ENCODE peak calls at places on chromosomes 2 and 18, in six cellular contexts. U is GM12865, J is astrocyte of the spinal cord, C is tibial artery, O is neural progenitor cell, E is upper lobe of right lung. Q is an unnamed sample.

GRCh38 chr18:59651071-59651470 is 46.2 kb downstream of the CCBE1 start:
- DNase-seq in E (no peak), U (no peak), J (no peak), O (no peak), C (no peak), Q (no peak)

GRCh38 chr2:7027961-7028655 is 110.9 kb downstream of the RNF144A start:
- DNase-seq in U (no peak), J (no peak), E (no peak), C (no peak), O (no peak), Q (no peak)

GRCh38 chr2:198664349-198664748 is 793.4 kb downstream of the SATB2 start:
- DNase-seq in E (no peak), C (no peak), U (no peak), J (no peak), O (no peak), Q (no peak)

GRCh38 chr2:108314586-108315296 is 26.0 kb downstream of the SULT1C2 start:
- DNase-seq in E (no peak), C (no peak), O (no peak), J (no peak), U (no peak), Q (no peak)

GRCh38 chr2:1563084-1563857 is 150.0 kb downstream of the TPO start:
- DNase-seq in O (no peak), J (no peak), C (no peak), U (no peak), E (peak), Q (no peak)

GRCh38 chr2:203626952-203627681 is 79.3 kb upstream of the CD28 start:
- DNase-seq in E (no peak), C (no peak), O (no peak), J (peak), U (no peak), Q (no peak)

GRCh38 chr2:26533661-26534060 is 55.7 kb upstream of the OTOF start:
- DNase-seq in E (peak), U (no peak), J (no peak), O (no peak), C (peak), Q (no peak)

GRCh38 chr2:199851886-199852285 is 894 bp upstream of the FTCDNL1 start:
- DNase-seq in U (no peak), E (no peak), C (no peak), J (no peak), O (no peak), Q (no peak)

GRCh38 chr18:37335337-37335736 is 230.3 kb downstream of the CELF4 start:
- DNase-seq in O (peak), U (no peak), J (peak), E (no peak), C (no peak), Q (no peak)

GRCh38 chr2:149902104-149902503 is 314.5 kb upstream of the MMADHC start:
- DNase-seq in E (no peak), C (peak), O (no peak), U (no peak), J (no peak), Q (no peak)

GRCh38 chr2:179936654-179937053 is 70.4 kb downstream of the CWC22 start:
- DNase-seq in E (no peak), J (no peak), C (no peak), O (peak), U (peak), Q (peak)

GRCh38 chr18:7683753-7684152 is 116.6 kb downstream of the PTPRM start:
- DNase-seq in E (no peak), J (no peak), O (peak), C (no peak), U (no peak), Q (no peak)

GRCh38 chr2:168635065-168635577 is 167.3 kb upstream of the NOSTRIN start:
- DNase-seq in J (peak), E (no peak), C (peak), O (peak), U (no peak), Q (peak)

GRCh38 chr2:216210711-216211131 is 101.6 kb downstream of the XRCC5 start:
- DNase-seq in O (no peak), E (no peak), C (no peak), U (no peak), J (peak), Q (no peak)

GRCh38 chr2:214504599-214505376 is 93.9 kb downstream of the VWC2L start:
- DNase-seq in U (no peak), J (no peak), O (no peak), C (no peak), E (no peak), Q (no peak)

GRCh38 chr2:238099709-238100048 is 461 bp upstream of the ESPNL start:
- DNase-seq in C (no peak), U (no peak), E (peak), J (no peak), O (no peak), Q (no peak)

GRCh38 chr18:45993441-45993840 is 26.3 kb upstream of the EPG5 start:
- DNase-seq in U (no peak), C (no peak), O (no peak), E (no peak), J (peak), Q (no peak)

GRCh38 chr2:108620656-108621055 is 86.4 kb downstream of the LIMS1 start:
- DNase-seq in J (no peak), O (no peak), U (no peak), E (no peak), C (no peak), Q (no peak)

GRCh38 chr2:151289972-151290335 is 486 bp upstream of the NMI start:
- DNase-seq in E (no peak), U (no peak), C (no peak), O (no peak), J (no peak), Q (peak)

GRCh38 chr2:186328848-186329247 is 157.2 kb upstream of the ZC3H15 start:
- DNase-seq in U (no peak), J (no peak), O (no peak), C (no peak), E (no peak), Q (no peak)

GRCh38 chr2:70710276-70710675 is 57.7 kb downstream of the ADD2 start:
- DNase-seq in O (no peak), J (no peak), C (no peak), U (no peak), E (no peak), Q (no peak)

GRCh38 chr2:138658187-138658894 is 121.8 kb downstream of the NXPH2 start:
- DNase-seq in U (no peak), O (peak), C (no peak), E (no peak), J (no peak), Q (no peak)

GRCh38 chr2:43748333-43748732 is 25.5 kb upstream of the DYNC2LI1 start:
- DNase-seq in E (no peak), U (no peak), J (no peak), C (no peak), O (no peak), Q (no peak)

GRCh38 chr2:125444106-125444505 is 1211.9 kb upstream of the GYPC start:
- DNase-seq in J (no peak), O (no peak), E (no peak), C (no peak), U (no peak), Q (no peak)

GRCh38 chr2:16852651-16853050 is 187.0 kb upstream of the CYRIA start:
- DNase-seq in U (no peak), E (no peak), J (no peak), O (no peak), C (no peak), Q (no peak)

GRCh38 chr2:40097691-40098376 is 318.8 kb upstream of the THUMPD2 start:
- DNase-seq in C (no peak), E (no peak), O (no peak), J (peak), U (no peak), Q (no peak)

GRCh38 chr2:3951131-3951954 is 248.0 kb downstream of the DCDC2C start:
- DNase-seq in C (no peak), E (no peak), U (no peak), J (no peak), O (no peak), Q (no peak)

GRCh38 chr2:154914606-154915005 is 216.1 kb downstream of the KCNJ3 start:
- DNase-seq in U (no peak), E (no peak), J (no peak), O (no peak), C (no peak), Q (no peak)

GRCh38 chr18:36247036-36247435 is 50.5 kb upstream of the FHOD3 start:
- DNase-seq in U (no peak), E (no peak), O (no peak), C (no peak), J (no peak), Q (no peak)

GRCh38 chr2:173161040-173161439 is 85.4 kb downstream of the MAP3K20 start:
- DNase-seq in J (no peak), C (no peak), E (no peak), U (no peak), O (no peak), Q (no peak)

GRCh38 chr18:6370886-6371635 is 43.6 kb downstream of the L3MBTL4 start:
- DNase-seq in J (no peak), O (no peak), U (no peak), E (peak), C (no peak), Q (peak)

GRCh38 chr2:204494681-204495080 is 50.6 kb upstream of the PARD3B start:
- DNase-seq in E (no peak), J (no peak), O (no peak), C (no peak), U (no peak), Q (no peak)

GRCh38 chr18:36095936-36096519 is 28.7 kb upstream of the RPRD1A start:
- DNase-seq in U (peak), O (peak), J (peak), E (no peak), C (no peak), Q (no peak)

GRCh38 chr2:46984642-46985476 is 69.3 kb upstream of the MCFD2 start:
- DNase-seq in E (peak), O (no peak), U (peak), C (peak), J (peak), Q (no peak)

GRCh38 chr2:188601391-188601790 is 309.7 kb downstream of the GULP1 start:
- DNase-seq in U (no peak), E (no peak), J (no peak), O (peak), C (no peak), Q (no peak)

GRCh38 chr2:188600536-188601210 is 309.0 kb downstream of the GULP1 start:
- DNase-seq in E (no peak), U (no peak), O (no peak), J (peak), C (no peak), Q (no peak)

GRCh38 chr2:188599140-188599539 is 307.5 kb downstream of the GULP1 start:
- DNase-seq in U (no peak), C (no peak), E (no peak), O (no peak), J (peak), Q (no peak)

GRCh38 chr2:188596054-188596453 is 304.4 kb downstream of the GULP1 start:
- DNase-seq in O (no peak), C (no peak), U (no peak), J (peak), E (no peak), Q (no peak)

DNA sequence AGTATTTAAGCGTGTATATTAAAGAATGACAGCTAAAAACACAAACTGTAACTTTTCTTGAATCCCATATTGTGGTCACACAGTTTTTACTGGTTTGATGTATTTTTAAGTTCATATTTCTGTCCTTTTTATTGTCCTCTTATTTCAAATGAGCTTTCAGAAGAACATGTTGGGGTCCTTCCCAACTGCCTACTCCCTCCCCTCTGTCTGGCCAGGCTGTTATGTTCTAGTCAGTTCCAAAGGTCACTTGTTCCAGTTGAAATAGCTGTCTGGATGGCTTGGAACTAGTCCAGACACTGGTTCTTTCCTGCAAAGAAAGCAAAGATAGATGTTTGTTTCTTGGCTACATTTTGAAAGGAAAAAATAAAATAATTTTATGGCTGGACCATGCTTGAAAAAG is 306.9 kb downstream of the GULP1 start:
- DNase-seq in U (no peak), E (no peak), C (peak), J (peak), O (no peak), Q (peak)
- H3K4me3 ChIP-seq in U (no peak), E (no peak), C (no peak), J (no peak), O (no peak), Q (no peak)

GRCh38 chr2:132426621-132427020 is 10.0 kb downstream of the GPR39 start:
- DNase-seq in J (no peak), E (no peak), U (no peak), C (no peak), O (no peak), Q (no peak)

GRCh38 chr2:132420776-132421175 is 4.2 kb downstream of the GPR39 start:
- DNase-seq in O (no peak), C (no peak), E (no peak), U (no peak), J (no peak), Q (no peak)

GRCh38 chr2:132421198-132421780 is 4.7 kb downstream of the GPR39 start:
- DNase-seq in U (no peak), O (no peak), J (no peak), C (no peak), E (no peak), Q (no peak)

GRCh38 chr2:132426033-132426432 is 9.4 kb downstream of the GPR39 start:
- DNase-seq in U (no peak), C (no peak), J (no peak), E (no peak), O (no peak), Q (no peak)

DNA sequence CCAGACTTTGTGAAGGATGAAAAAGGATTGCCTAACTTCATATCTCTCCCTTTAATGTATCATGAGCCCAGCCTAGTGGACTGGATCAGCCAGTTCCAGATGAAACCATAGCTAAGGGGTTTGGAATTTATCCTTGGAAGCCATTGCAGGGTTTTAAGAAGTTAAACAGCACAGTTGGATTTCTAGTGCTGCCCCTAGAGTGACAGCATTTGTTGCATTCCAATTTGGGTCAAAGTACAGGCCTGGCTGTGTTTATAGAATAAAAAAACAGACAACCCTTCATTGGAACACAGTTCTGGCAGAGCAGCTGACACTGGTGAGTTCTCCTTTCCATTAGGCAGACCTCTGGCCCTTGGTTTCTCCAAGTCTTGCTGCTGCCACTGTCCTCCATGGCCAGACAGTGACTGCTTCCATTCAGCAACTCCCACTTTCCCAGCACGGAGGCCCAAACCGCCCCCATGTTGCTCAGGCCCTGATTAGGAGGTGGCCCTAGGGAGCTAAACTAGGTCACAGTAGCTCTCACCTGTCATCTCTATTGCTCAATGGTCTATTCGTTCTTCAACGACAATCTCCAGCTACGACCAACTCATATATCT is 8.0 kb downstream of the GPR39 start:
- DNase-seq in O (no peak), C (no peak), J (peak), U (no peak), E (no peak), Q (no peak)
- TF ChIP-seq CTCF in O (no peak), C (no peak), J (no peak), U (no peak), E (no peak), Q (no peak)

GRCh38 chr2:219245148-219245898 is at the start of the genes GLB1L and STK16:
- DNase-seq in C (peak), E (peak), J (peak), O (peak), U (peak), Q (peak)

GRCh38 chr2:219243291-219243761 is 1.9 kb downstream of the GLB1L start:
- DNase-seq in U (no peak), O (no peak), E (peak), J (no peak), C (no peak), Q (no peak)

GRCh38 chr2:219245899-219246230 is 586 bp downstream of the STK16 start:
- DNase-seq in U (no peak), J (no peak), C (no peak), E (no peak), O (no peak), Q (no peak)

GRCh38 chr2:219246559-219246958 is 1.3 kb downstream of the STK16 start:
- DNase-seq in U (no peak), E (no peak), J (no peak), C (no peak), O (no peak), Q (no peak)

GRCh38 chr2:219244789-219245147 is 476 bp downstream of the GLB1L start:
- DNase-seq in O (no peak), U (no peak), J (no peak), E (no peak), C (no peak), Q (no peak)
- H3K4me3 ChIP-seq in O (peak), U (peak), J (peak), E (peak), C (peak), Q (peak)

DNA sequence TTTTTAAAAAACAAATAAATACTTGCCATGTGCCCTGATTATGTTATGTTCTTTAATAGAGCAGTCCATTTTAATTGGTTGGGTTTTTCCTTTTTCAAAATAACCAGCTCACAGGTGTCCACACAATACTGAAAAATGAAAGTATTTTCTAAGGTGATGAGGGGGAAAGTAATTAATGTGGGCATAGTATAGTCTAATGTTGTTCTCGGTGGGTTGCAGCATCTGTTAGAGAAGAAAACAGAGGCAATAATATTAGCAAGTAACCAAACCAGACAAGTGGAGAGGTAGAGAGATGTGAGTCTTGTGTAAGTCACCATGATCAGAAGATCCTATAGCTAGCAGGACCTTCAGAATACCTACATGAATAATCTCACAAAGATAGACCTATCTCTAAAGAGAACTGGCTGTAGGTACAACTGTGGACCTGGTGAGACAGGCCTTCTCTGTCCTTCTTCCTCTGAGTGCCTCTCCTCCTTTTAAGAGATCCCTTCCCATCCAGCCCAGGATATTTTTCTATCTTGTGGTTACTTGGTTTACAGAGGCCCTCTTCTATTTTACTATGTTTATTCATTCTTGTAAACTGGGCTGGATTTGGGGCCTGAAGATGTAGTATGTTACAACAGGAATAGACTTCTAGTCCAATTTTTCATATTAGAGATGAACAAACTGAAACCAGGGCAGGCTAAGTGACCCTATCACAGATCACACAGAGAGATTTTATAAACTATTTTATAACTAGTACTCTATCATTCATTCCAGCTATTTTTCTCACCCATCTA is 67.1 kb upstream of the MSTN start:
- DNase-seq in O (no peak), U (peak), J (no peak), E (no peak), C (no peak), Q (no peak)
- TF ChIP-seq CTCF in O (no peak), U (no peak), J (no peak), E (no peak), C (no peak), Q (no peak)

DNA sequence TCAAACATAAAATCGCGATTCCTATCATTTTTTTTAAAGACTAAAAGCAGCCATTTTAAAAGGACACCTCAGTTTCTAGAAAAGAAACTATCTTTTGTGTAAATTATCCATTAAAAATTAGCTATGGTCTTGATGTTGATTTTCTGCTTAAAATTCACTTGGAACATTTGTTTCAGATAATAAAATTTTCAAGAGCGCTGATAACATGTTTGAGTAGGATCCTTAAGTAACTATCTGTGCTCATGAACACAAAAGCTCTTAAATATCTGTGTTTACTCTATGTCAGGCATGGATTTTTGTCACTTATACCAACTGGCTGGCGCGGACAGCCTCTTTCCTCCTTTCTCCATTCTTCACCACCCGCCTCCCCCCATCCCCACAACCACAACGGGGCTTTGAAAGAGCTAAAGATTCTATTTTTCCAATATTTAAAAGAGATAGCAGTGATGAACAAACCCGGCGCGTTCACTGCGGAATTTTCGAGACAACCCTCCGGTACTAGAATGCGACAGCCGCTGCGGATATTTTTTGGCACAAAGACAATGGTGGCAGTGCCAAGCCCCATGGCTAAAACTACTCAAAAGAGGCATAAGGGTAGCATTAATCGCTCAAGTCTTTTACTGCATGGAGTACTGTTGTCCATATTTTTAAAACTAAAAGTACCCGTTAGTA is 181.5 kb downstream of the TCF4 start:
- DNase-seq in E (no peak), U (no peak), O (no peak), C (no peak), J (peak), Q (no peak)
- H3K4me3 ChIP-seq in E (peak), U (no peak), O (no peak), C (no peak), J (peak), Q (no peak)

Q was measured in body of pancreas.